ENCODE peak calls at places on chromosomes 4 and X, in nine cellular contexts. B is fibroblast of the aortic adventitia, H is A673, Y is ovary, F is dorsolateral prefrontal cortex, E is Peyer's patch, Z is cardiac fibroblast, R is endodermal cell, D is hepatocyte. I is an unnamed sample.

GRCh38 chr4:33184684-33185083 is 2464.5 kb downstream of the PCDH7 start:
- DNase-seq in B (no peak), H (no peak), Y (no peak), F (no peak), E (no peak), Z (no peak), R (no peak), D (no peak), I (no peak)

GRCh38 chrX:129781134-129782014 is 1.6 kb downstream of the SASH3 start:
- DNase-seq in B (no peak), H (no peak), Y (no peak), F (no peak), E (peak), Z (no peak), R (peak), D (no peak), I (no peak)

GRCh38 chrX:22109442-22109841 is 77.3 kb downstream of the PHEX start:
- DNase-seq in B (no peak), H (peak), Y (no peak), F (no peak), E (no peak), Z (no peak), R (no peak), D (no peak), I (no peak)

GRCh38 chrX:132004728-132005127 is 18.4 kb upstream of the STK26 start:
- DNase-seq in B (no peak), H (no peak), Y (no peak), F (no peak), E (no peak), Z (no peak), R (no peak), D (no peak), I (no peak)

GRCh38 chrX:22365460-22365859 is 92.7 kb downstream of the CBLL2 start:
- DNase-seq in B (peak), H (no peak), Y (no peak), F (no peak), E (no peak), Z (peak), R (no peak), D (no peak), I (no peak)

GRCh38 chr4:154622598-154622997 is 10.1 kb upstream of the FGG start:
- DNase-seq in B (peak), H (peak), Y (no peak), F (no peak), E (peak), Z (peak), R (no peak), D (peak), I (no peak)

GRCh38 chr4:8762951-8763735 is 108.5 kb downstream of the HMX1 start:
- DNase-seq in B (no peak), H (no peak), Y (no peak), F (no peak), E (no peak), Z (no peak), R (peak), D (no peak), I (peak)

GRCh38 chr4:141473952-141474351 is 162.4 kb upstream of the IL15 start:
- DNase-seq in B (peak), H (no peak), Y (no peak), F (no peak), E (no peak), Z (peak), R (no peak), D (no peak), I (no peak)

GRCh38 chr4:337932-338758 is 531 bp downstream of the ZNF141 start:
- DNase-seq in B (peak), H (peak), Y (peak), F (peak), E (peak), Z (peak), R (no peak), D (peak), I (no peak)

GRCh38 chr4:43496188-43496587 is 603.7 kb downstream of the GRXCR1 start:
- DNase-seq in B (peak), H (no peak), Y (no peak), F (no peak), E (no peak), Z (no peak), R (no peak), D (no peak), I (no peak)

GRCh38 chr4:168636506-168637176 is 139.8 kb downstream of the PALLD start:
- DNase-seq in B (peak), H (peak), Y (no peak), F (no peak), E (no peak), Z (peak), R (no peak), D (no peak), I (no peak)

GRCh38 chr4:38526412-38526811 is 137.6 kb upstream of the KLF3 start:
- DNase-seq in B (no peak), H (no peak), Y (no peak), F (no peak), E (peak), Z (no peak), R (no peak), D (no peak), I (no peak)

GRCh38 chr4:38519671-38520070 is 144.3 kb upstream of the KLF3 start:
- DNase-seq in B (no peak), H (no peak), Y (no peak), F (no peak), E (no peak), Z (no peak), R (no peak), D (no peak), I (no peak)

GRCh38 chr4:38529189-38530115 is 134.5 kb upstream of the KLF3 start:
- DNase-seq in B (no peak), H (no peak), Y (no peak), F (no peak), E (peak), Z (no peak), R (peak), D (no peak), I (no peak)

GRCh38 chr4:38523054-38523453 is 140.9 kb upstream of the KLF3 start:
- DNase-seq in B (no peak), H (no peak), Y (no peak), F (no peak), E (no peak), Z (no peak), R (no peak), D (no peak), I (no peak)

DNA sequence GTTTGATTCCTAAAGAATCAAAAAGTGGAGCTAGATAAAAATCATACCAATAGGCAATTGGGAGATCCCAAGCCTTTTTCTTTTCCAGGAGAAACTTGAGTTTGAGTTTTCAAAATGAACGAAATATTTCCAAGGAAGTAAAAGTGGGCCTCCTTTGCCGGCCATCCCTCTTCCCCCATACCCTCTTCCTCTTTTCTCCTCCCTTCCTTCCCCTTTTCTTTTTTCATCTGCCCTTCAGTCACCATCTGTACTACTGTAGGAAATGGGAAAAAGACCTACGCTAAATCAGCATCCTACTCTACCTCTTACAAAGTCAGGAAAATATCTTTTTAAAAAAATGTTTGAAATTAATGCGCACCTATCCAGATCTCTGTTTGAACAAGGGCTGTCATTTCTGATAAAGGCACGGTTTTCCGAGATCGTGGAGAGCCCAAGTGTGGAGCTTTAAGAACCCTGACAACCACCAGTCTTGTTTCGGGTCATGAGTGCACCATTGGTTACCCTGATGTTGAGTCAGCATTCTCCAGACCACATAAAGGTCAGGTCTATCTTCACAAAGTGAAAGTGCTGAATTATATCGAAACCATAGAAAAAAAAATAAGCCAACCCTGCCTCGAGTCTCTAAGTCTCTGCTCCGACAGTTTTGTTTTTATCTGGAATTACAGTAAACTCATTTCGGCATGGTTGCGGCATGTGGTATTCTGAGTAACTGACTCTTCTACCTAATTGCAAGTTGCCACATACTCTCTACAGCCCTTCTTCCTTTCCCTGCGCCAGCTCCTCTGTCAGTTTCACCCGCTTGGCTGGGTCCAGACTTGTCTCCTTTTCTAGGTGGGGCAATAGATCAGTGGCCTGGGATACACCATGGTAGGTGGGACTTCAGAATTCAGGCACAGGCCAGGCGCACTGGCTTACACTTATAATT is 140.2 kb upstream of the KLF3 start:
- DNase-seq in B (no peak), H (no peak), Y (no peak), F (no peak), E (no peak), Z (no peak), R (no peak), D (no peak), I (no peak)
- H3K4me3 ChIP-seq in B (no peak), H (no peak), Y (no peak), F (no peak), E (no peak), Z (no peak), R (no peak), D (no peak), I (no peak)

GRCh38 chr4:100736651-100737450 is 219.0 kb upstream of the EMCN start:
- DNase-seq in B (peak), H (peak), Y (no peak), F (no peak), E (no peak), Z (peak), R (no peak), D (peak), I (no peak)

GRCh38 chr4:100746141-100746540 is 228.3 kb upstream of the EMCN start:
- DNase-seq in B (no peak), H (no peak), Y (no peak), F (no peak), E (no peak), Z (no peak), R (no peak), D (no peak), I (peak)

GRCh38 chr4:100738388-100739165 is 220.8 kb upstream of the EMCN start:
- DNase-seq in B (peak), H (peak), Y (no peak), F (no peak), E (peak), Z (peak), R (no peak), D (peak), I (peak)

GRCh38 chr4:100742045-100742444 is 224.2 kb upstream of the EMCN start:
- DNase-seq in B (peak), H (peak), Y (no peak), F (no peak), E (peak), Z (peak), R (no peak), D (no peak), I (no peak)
- H3K4me3 ChIP-seq in B (no peak), H (no peak), Y (no peak), F (no peak), E (no peak), Z (no peak), R (no peak), D (no peak), I (no peak)

GRCh38 chr4:11471613-11472012 is 42.9 kb upstream of the HS3ST1 start:
- DNase-seq in B (no peak), H (no peak), Y (no peak), F (no peak), E (peak), Z (peak), R (no peak), D (no peak), I (peak)
- H3K4me3 ChIP-seq in B (no peak), H (no peak), Y (no peak), F (no peak), E (peak), Z (no peak), R (no peak), D (no peak), I (no peak)

GRCh38 chr4:108080752-108081151 is 88.0 kb downstream of the LEF1 start:
- DNase-seq in B (no peak), H (no peak), Y (no peak), F (no peak), E (no peak), Z (no peak), R (no peak), D (no peak), I (no peak)
- H3K4me3 ChIP-seq in B (no peak), H (no peak), Y (no peak), F (no peak), E (no peak), Z (no peak), R (no peak), D (no peak), I (no peak)

DNA sequence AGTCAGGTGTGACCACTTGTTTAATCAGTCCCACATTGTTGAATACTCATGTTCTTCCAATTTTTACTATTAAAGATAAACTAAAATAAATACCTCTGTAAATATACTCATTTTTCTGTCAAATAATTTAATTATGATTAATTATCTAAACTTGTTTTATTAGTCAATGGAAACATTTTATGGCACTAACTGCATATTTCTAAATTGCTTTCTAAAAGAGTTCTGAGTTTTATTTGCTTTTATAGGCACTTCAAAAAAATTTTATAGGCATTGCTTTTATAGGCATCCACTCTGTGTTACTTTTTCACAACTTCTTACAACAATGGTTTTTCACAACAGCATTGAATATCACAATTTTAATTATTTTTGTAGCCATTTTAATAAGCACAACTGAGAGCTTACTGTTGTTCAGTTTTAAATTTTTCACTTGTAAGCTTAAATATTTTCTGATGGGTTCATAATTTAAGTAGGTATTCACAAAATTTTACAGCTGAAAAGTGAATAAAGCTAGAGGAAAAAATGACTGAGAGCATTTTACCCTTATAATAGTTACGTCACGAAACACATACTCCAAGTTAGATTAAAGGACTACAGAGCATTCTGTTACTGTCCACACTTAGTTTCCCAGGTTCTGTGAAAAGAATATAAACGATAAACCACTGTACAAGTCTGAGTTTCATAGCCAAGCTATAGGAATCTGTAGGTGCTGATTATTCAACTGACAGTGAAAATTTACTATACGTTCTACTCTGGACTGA is 140.8 kb upstream of the ETNPPL start:
- DNase-seq in B (no peak), H (no peak), Y (no peak), F (no peak), E (no peak), Z (no peak), R (no peak), D (no peak), I (no peak)
- H3K4me3 ChIP-seq in B (no peak), H (no peak), Y (no peak), F (no peak), E (no peak), Z (no peak), R (no peak), D (no peak), I (no peak)

GRCh38 chrX:65528705-65529340 is 5.8 kb downstream of the LAS1L start:
- DNase-seq in B (peak), H (peak), Y (no peak), F (peak), E (peak), Z (peak), R (peak), D (peak), I (no peak)

GRCh38 chrX:65528293-65528692 is 6.3 kb downstream of the LAS1L start:
- DNase-seq in B (no peak), H (no peak), Y (no peak), F (no peak), E (no peak), Z (no peak), R (no peak), D (no peak), I (no peak)

GRCh38 chrX:65522739-65523372 is 11.7 kb downstream of the LAS1L start:
- DNase-seq in B (peak), H (no peak), Y (no peak), F (no peak), E (no peak), Z (peak), R (no peak), D (no peak), I (no peak)

DNA sequence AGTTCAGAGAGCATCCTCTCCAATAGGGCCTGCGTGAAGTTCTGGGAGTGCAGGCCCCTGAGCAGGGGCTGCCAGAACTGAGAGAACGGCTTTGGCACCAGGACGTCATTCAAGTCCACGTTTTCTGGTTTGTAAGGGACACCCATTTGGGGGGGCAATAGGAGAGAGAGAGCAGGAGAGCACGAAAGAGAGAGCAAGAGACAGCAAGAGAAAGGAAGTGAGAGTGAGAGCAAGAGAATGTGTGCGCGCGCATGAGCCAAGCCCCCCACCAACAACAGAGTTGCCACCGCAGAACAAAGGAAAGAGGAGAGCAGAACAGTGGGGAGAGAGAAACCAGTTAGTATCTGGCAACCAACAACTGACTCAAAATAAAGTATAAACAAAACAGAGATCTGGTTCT is 10.4 kb downstream of the LAS1L start:
- DNase-seq in B (no peak), H (no peak), Y (no peak), F (no peak), E (no peak), Z (no peak), R (no peak), D (no peak), I (no peak)
- H3K4me3 ChIP-seq in B (no peak), H (no peak), Y (no peak), F (no peak), E (no peak), Z (no peak), R (no peak), D (no peak), I (no peak)

DNA sequence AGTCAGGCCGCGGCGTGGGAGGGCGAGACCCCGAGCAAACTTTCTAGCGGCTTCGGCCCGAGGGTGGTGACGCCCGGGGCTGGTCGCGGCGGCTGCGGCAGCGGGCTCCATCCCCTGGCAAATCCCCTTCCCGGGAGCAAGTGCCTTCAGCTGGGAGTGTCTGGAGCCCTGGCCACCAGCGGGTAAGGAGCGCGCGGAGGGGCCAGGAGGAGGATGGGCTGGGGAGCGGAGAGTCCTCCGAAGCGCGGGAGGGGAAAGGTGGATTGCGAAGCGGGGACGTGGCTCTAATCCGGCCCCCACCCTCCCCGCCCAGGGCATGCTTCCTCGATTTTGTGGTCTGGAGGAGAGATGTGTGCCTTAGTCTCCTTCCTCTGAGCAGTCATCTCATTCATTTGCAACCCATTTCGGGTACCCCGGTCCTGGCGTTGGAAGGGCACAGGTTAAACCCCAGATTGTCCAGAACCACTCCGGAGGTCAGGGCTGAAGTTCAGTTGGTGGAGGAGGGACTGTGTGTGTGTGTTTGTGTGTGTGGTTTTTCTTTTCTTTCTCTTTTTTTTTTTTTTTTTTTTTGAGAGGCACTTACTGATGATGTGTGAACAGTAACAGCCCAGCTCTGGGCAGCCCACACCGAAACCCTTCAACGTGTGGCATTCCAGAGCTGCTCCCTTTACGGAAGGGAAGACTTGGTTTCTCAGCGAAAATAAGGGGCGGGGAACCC is 499 bp downstream of the SGMS2 start:
- DNase-seq in B (peak), H (peak), Y (peak), F (peak), E (peak), Z (peak), R (peak), D (peak), I (peak)
- H3K4me3 ChIP-seq in B (peak), H (peak), Y (peak), F (peak), E (peak), Z (peak), R (peak), D (peak), I (peak)

DNA sequence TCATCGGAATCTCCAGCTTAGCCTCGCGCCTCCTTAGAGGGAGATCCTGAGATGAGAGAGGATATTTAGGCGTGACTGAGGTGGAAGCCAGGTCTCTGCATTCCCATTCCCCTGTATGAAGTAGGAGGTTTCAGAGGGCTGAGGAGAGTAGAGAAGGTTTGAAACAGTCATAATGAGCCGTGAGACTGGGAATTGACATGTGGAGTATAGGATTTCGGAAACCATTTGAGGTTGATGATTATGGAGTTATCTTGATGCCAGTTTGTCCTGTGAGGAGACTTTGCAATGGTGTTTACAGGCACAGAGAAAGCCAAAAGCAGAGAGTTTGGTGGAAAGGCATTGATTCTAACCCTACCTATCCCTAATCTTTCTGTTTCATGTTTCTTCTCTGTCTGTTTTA is 2.0 kb downstream of the CHST7 start:
- DNase-seq in B (no peak), H (no peak), Y (no peak), F (no peak), E (no peak), Z (no peak), R (peak), D (no peak), I (no peak)
- H3K4me3 ChIP-seq in B (peak), H (peak), Y (peak), F (peak), E (peak), Z (peak), R (peak), D (no peak), I (peak)

I was measured in sigmoid colon.